ENCODE peak calls at places on chromosomes 12 and 14, in six cellular contexts. P, N, G, X, W and J are unnamed samples.
A peak's percentile ranks its signal among the peaks of the same experiment; 100 is the strongest.

GRCh38 chr12:112919131-112919530 is 12.4 kb downstream of the OAS1 start:
- DNase-seq in G (no peak), W (no peak), N (no peak), X (no peak), P (no peak), J (no peak)

GRCh38 chr12:119512772-119513497 is 80.6 kb upstream of the TMEM233 start:
- DNase-seq in G (peak; percentile 22), P (no peak), X (peak; percentile 26), N (no peak), W (peak; percentile 3), J (no peak)

GRCh38 chr14:74429221-74429691 is 3.2 kb upstream of the SYNDIG1L start:
- DNase-seq in W (no peak), N (no peak), X (no peak), G (peak; percentile 31), P (no peak), J (no peak)

GRCh38 chr14:40368314-40368713 is 936.1 kb upstream of the FBXO33 start:
- DNase-seq in X (no peak), N (peak; percentile 12), P (no peak), G (no peak), W (peak; percentile 5), J (no peak)

GRCh38 chr12:54700301-54700700 is 52.1 kb upstream of the DCD start:
- DNase-seq in G (no peak), N (no peak), X (no peak), W (no peak), P (no peak), J (no peak)

GRCh38 chr14:56899829-56900228 is 89.5 kb upstream of the OTX2 start:
- DNase-seq in N (no peak), P (no peak), X (no peak), G (no peak), W (no peak), J (no peak)

GRCh38 chr12:10015450-10015849 is 5.0 kb downstream of the CLEC12B start:
- DNase-seq in P (no peak), G (no peak), W (no peak), N (no peak), X (no peak), J (no peak)

GRCh38 chr14:51867753-51868152 is 7.3 kb downstream of the GNG2 start:
- DNase-seq in X (no peak), W (peak; percentile 57), P (no peak), G (no peak), N (no peak), J (no peak)

GRCh38 chr14:33837943-33838683 is 112.8 kb downstream of the EGLN3 start:
- DNase-seq in N (no peak), X (no peak), W (no peak), P (no peak), G (no peak), J (no peak)

GRCh38 chr14:86779416-86779815 is 1213.6 kb downstream of the GALC start:
- DNase-seq in N (no peak), G (no peak), P (no peak), W (peak; percentile 47), X (no peak), J (no peak)

GRCh38 chr14:23388996-23389395 is 12.2 kb downstream of the CMTM5 start:
- DNase-seq in P (no peak), W (no peak), G (no peak), X (no peak), N (no peak), J (no peak)

GRCh38 chr12:8668441-8668840 is 5.8 kb upstream of the MFAP5 start:
- DNase-seq in X (no peak), G (no peak), N (no peak), W (no peak), P (no peak), J (no peak)

GRCh38 chr14:72880164-72880563 is 13.7 kb downstream of the DPF3 start:
- DNase-seq in G (no peak), X (no peak), N (no peak), P (no peak), W (no peak), J (no peak)

GRCh38 chr14:102629700-102630365 is 37.4 kb downstream of the RCOR1 start:
- DNase-seq in X (no peak), P (no peak), W (peak; percentile 30), G (peak; percentile 60), N (peak; percentile 15), J (no peak)

GRCh38 chr14:31208546-31209424 is 1.2 kb upstream of the HECTD1 start:
- DNase-seq in G (peak; percentile 9), N (no peak), P (no peak), X (no peak), W (no peak), J (no peak)

GRCh38 chr12:53061404-53062010 is 11.6 kb downstream of the TNS2 start:
- DNase-seq in W (no peak), N (no peak), P (no peak), X (no peak), G (peak; percentile 44), J (peak; percentile 28)

GRCh38 chr12:21456291-21456780 is 18.9 kb downstream of the PYROXD1 start:
- DNase-seq in W (no peak), P (no peak), X (no peak), G (peak; percentile 90), N (no peak), J (no peak)

GRCh38 chr12:5691943-5692342 is 253.1 kb downstream of the ANO2 start:
- DNase-seq in W (no peak), X (no peak), N (no peak), P (peak; percentile 28), G (no peak), J (no peak)

GRCh38 chr14:76812093-76812421 is 625 bp downstream of the ANGEL1 start:
- DNase-seq in P (no peak), X (peak; percentile 9), W (no peak), G (no peak), N (no peak), J (no peak)

GRCh38 chr12:5166976-5167375 is 123.3 kb downstream of the KCNA5 start:
- DNase-seq in G (no peak), N (peak; percentile 92), P (no peak), W (peak; percentile 98), X (no peak), J (no peak)

GRCh38 chr14:54610051-54610977 is 43.4 kb downstream of the SAMD4A start:
- DNase-seq in N (no peak), G (no peak), P (no peak), W (peak; percentile 82), X (no peak), J (no peak)

GRCh38 chr12:101298426-101298825 is 18.5 kb downstream of the UTP20 start:
- DNase-seq in G (no peak), N (no peak), P (no peak), W (peak; percentile 76), X (no peak), J (no peak)

GRCh38 chr12:46480724-46481123 is 108.2 kb upstream of the SLC38A2 start:
- DNase-seq in W (no peak), P (no peak), N (no peak), G (no peak), X (no peak), J (no peak)

GRCh38 chr12:87779016-87779415 is 250.2 kb downstream of the C12orf50 start:
- DNase-seq in W (peak; percentile 69), X (no peak), N (no peak), P (no peak), G (no peak), J (no peak)

GRCh38 chr12:75848533-75848932 is 183.0 kb downstream of the PHLDA1 start:
- DNase-seq in X (no peak), W (no peak), P (no peak), G (no peak), N (no peak), J (no peak)

GRCh38 chr14:73124180-73124894 is 12.0 kb upstream of the PSEN1 start:
- DNase-seq in G (no peak), N (no peak), P (no peak), W (no peak), X (no peak), J (no peak)

GRCh38 chr14:91473046-91473445 is 37.1 kb downstream of the PPP4R3A start:
- DNase-seq in X (no peak), P (no peak), W (no peak), N (no peak), G (no peak), J (no peak)

GRCh38 chr14:64997108-64997794 is 10.6 kb downstream of the FNTB start:
- DNase-seq in X (no peak), N (no peak), P (no peak), G (peak; percentile 70), W (peak; percentile 57), J (no peak)

GRCh38 chr14:39023939-39024871 is 78.8 kb downstream of the SEC23A start:
- DNase-seq in G (no peak), X (no peak), N (no peak), P (no peak), W (no peak), J (no peak)

GRCh38 chr12:108338915-108339657 is at the start of gene CMKLR1:
- DNase-seq in N (no peak), G (peak; percentile 63), X (no peak), W (no peak), P (peak; percentile 71), J (no peak)

GRCh38 chr12:60710246-60710645 is 1114.4 kb downstream of the SLC16A7 start:
- DNase-seq in X (no peak), W (no peak), P (no peak), N (no peak), G (no peak), J (no peak)

GRCh38 chr12:6925543-6926279 is 2.0 kb upstream of the ATN1 start:
- DNase-seq in X (peak; percentile 53), P (peak; percentile 73), N (no peak), G (no peak), W (peak; percentile 96), J (no peak)

DNA sequence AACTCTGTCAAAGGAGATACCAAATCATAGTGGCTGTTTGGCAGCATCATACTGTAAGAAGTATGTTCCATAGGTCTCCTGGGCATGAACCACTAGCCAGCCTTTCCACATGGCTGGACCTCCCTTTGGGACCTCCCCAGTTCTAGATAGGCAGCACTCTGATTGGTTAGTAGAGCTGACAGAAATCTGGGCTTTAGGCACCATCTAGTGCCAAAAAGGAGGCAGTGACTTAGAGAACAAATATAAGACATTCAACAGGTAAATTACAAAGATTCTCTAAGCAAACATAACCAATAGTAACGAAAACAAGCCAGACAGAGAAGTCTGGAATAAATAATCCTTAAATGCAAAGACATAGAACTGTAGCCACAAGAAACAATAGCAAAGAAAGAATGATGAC is 148.0 kb upstream of the PDE3A start:
- DNase-seq in G (peak; percentile 62), X (no peak), W (peak; percentile 37), N (peak; percentile 40), P (no peak), J (no peak)
- TF ChIP-seq CTCF in G (peak; percentile 37), X (no peak), W (no peak), N (peak; percentile 34), P (peak; percentile 43), J (no peak)

GRCh38 chr14:75460402-75460801 is 32.6 kb downstream of the JDP2 start:
- DNase-seq in N (no peak), X (no peak), G (no peak), P (no peak), W (no peak), J (no peak)
- TF ChIP-seq CTCF in N (no peak), X (no peak), G (no peak), P (no peak), W (no peak), J (no peak)

GRCh38 chr12:111482464-111482863 is 76.7 kb downstream of the SH2B3 start:
- DNase-seq in G (peak; percentile 30), N (no peak), X (no peak), W (no peak), P (no peak), J (no peak)
- TF ChIP-seq CTCF in G (peak; percentile 2), N (peak; percentile 2), X (peak; percentile 34), W (no peak), P (peak; percentile 37), J (no peak)

DNA sequence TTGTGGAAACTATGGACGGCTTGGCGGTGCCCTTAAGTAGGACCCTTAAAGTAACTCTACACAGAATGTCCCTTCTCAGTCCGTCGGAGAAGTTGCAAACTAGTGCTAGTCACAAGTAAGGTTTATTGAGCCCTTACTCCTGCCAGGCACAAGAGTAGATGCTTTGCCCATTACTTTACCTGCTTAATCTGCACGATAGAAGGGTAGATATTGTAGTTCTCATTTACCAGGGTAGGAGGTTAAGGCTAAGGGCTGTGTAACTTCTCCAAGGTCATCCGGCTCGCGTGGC is 500 bp upstream of the ARMH4 start:
- DNase-seq in N (no peak), W (no peak), X (no peak), P (no peak), G (no peak), J (no peak)
- TF ChIP-seq CTCF in N (no peak), W (no peak), X (no peak), P (no peak), G (no peak), J (no peak)